ENCODE peak calls at places on chromosomes 5 and 9, in five cellular contexts. One of them, this sample, is unnamed.
A peak's percentile ranks its signal among the peaks of the same experiment; 100 is the strongest.

GRCh38 chr5:119949426-119949999 is 320.2 kb downstream of the FAM170A start:
- DNase-seq in dorsolateral prefrontal cortex: no peak
- DNase-seq in NB4: no peak
- DNase-seq in foreskin fibroblast: no peak
- DNase-seq in GM23248: no peak
- DNase-seq in this sample: no peak

GRCh38 chr9:121718063-121718462 is 66.6 kb downstream of the DAB2IP start:
- DNase-seq in dorsolateral prefrontal cortex: peak; percentile 83
- DNase-seq in NB4: peak; percentile 52
- DNase-seq in foreskin fibroblast: peak; percentile 76
- DNase-seq in GM23248: peak; percentile 86
- DNase-seq in this sample: no peak

GRCh38 chr9:36748322-36748899 is 175.7 kb downstream of the MELK start:
- DNase-seq in dorsolateral prefrontal cortex: no peak
- DNase-seq in NB4: peak; percentile 36
- DNase-seq in foreskin fibroblast: peak; percentile 26
- DNase-seq in GM23248: peak; percentile 68
- DNase-seq in this sample: peak; percentile 62

GRCh38 chr5:128378636-128379035 is 159.4 kb downstream of the FBN2 start:
- DNase-seq in dorsolateral prefrontal cortex: no peak
- DNase-seq in NB4: no peak
- DNase-seq in foreskin fibroblast: peak; percentile 3
- DNase-seq in GM23248: peak; percentile 4
- DNase-seq in this sample: no peak

GRCh38 chr5:142412581-142412980 is 87.8 kb upstream of the SPRY4 start:
- DNase-seq in dorsolateral prefrontal cortex: no peak
- DNase-seq in NB4: no peak
- DNase-seq in foreskin fibroblast: no peak
- DNase-seq in GM23248: no peak
- DNase-seq in this sample: no peak

GRCh38 chr5:146338774-146339714 is at the start of gene POU4F3:
- DNase-seq in dorsolateral prefrontal cortex: no peak
- DNase-seq in NB4: no peak
- DNase-seq in foreskin fibroblast: no peak
- DNase-seq in GM23248: no peak
- DNase-seq in this sample: no peak

GRCh38 chr5:127582723-127583370 is 65.4 kb downstream of the PRRC1 start:
- DNase-seq in dorsolateral prefrontal cortex: no peak
- DNase-seq in NB4: no peak
- DNase-seq in foreskin fibroblast: no peak
- DNase-seq in GM23248: no peak
- DNase-seq in this sample: no peak

GRCh38 chr9:21121079-21121478 is 20.6 kb downstream of the IFNW1 start:
- DNase-seq in dorsolateral prefrontal cortex: no peak
- DNase-seq in NB4: no peak
- DNase-seq in foreskin fibroblast: no peak
- DNase-seq in GM23248: no peak
- DNase-seq in this sample: no peak

GRCh38 chr9:82606761-82607382 is 456.1 kb downstream of the RASEF start:
- DNase-seq in dorsolateral prefrontal cortex: no peak
- DNase-seq in NB4: peak; percentile 62
- DNase-seq in foreskin fibroblast: peak; percentile 45
- DNase-seq in GM23248: peak; percentile 74
- DNase-seq in this sample: peak; percentile 90

GRCh38 chr9:128685022-128685332 is 4.0 kb upstream of the SET start:
- DNase-seq in dorsolateral prefrontal cortex: no peak
- DNase-seq in NB4: no peak
- DNase-seq in foreskin fibroblast: no peak
- DNase-seq in GM23248: no peak
- DNase-seq in this sample: no peak

GRCh38 chr5:142699105-142699720 is 13.3 kb upstream of the FGF1 start:
- DNase-seq in dorsolateral prefrontal cortex: peak; percentile 93
- DNase-seq in NB4: peak; percentile 88
- DNase-seq in foreskin fibroblast: peak; percentile 81
- DNase-seq in GM23248: peak; percentile 87
- DNase-seq in this sample: peak; percentile 93

GRCh38 chr9:90808890-90809685 is 7.5 kb downstream of the SYK start:
- DNase-seq in dorsolateral prefrontal cortex: no peak
- DNase-seq in NB4: peak; percentile 61
- DNase-seq in foreskin fibroblast: no peak
- DNase-seq in GM23248: no peak
- DNase-seq in this sample: no peak

GRCh38 chr5:154189819-154190651 is 498 bp upstream of the GALNT10 start:
- DNase-seq in dorsolateral prefrontal cortex: peak; percentile 81
- DNase-seq in NB4: peak; percentile 88
- DNase-seq in foreskin fibroblast: peak; percentile 78
- DNase-seq in GM23248: peak; percentile 93
- DNase-seq in this sample: peak; percentile 75

GRCh38 chr9:35285731-35286130 is 123.9 kb downstream of the UNC13B start:
- DNase-seq in dorsolateral prefrontal cortex: no peak
- DNase-seq in NB4: no peak
- DNase-seq in foreskin fibroblast: no peak
- DNase-seq in GM23248: no peak
- DNase-seq in this sample: peak; percentile 18

GRCh38 chr9:134492721-134493470 is 148.7 kb upstream of the COL5A1 start:
- DNase-seq in dorsolateral prefrontal cortex: peak; percentile 25
- DNase-seq in NB4: no peak
- DNase-seq in foreskin fibroblast: no peak
- DNase-seq in GM23248: no peak
- DNase-seq in this sample: no peak

GRCh38 chr5:14406554-14406849 is 175.1 kb upstream of the OTULINL start:
- DNase-seq in dorsolateral prefrontal cortex: no peak
- DNase-seq in NB4: no peak
- DNase-seq in foreskin fibroblast: peak; percentile 79
- DNase-seq in GM23248: peak; percentile 97
- DNase-seq in this sample: peak; percentile 91

GRCh38 chr9:21015122-21015815 is 16.2 kb downstream of the HACD4 start:
- DNase-seq in dorsolateral prefrontal cortex: no peak
- DNase-seq in NB4: no peak
- DNase-seq in foreskin fibroblast: no peak
- DNase-seq in GM23248: no peak
- DNase-seq in this sample: peak; percentile 70

GRCh38 chr9:72315510-72316287 is 49.3 kb downstream of the ZFAND5 start:
- DNase-seq in dorsolateral prefrontal cortex: no peak
- DNase-seq in NB4: peak; percentile 76
- DNase-seq in foreskin fibroblast: peak; percentile 56
- DNase-seq in GM23248: peak; percentile 74
- DNase-seq in this sample: peak; percentile 65

GRCh38 chr5:135073771-135074345 is 39.8 kb upstream of the PITX1 start:
- DNase-seq in dorsolateral prefrontal cortex: no peak
- DNase-seq in NB4: no peak
- DNase-seq in foreskin fibroblast: peak; percentile 5
- DNase-seq in GM23248: peak; percentile 43
- DNase-seq in this sample: no peak

GRCh38 chr5:34007116-34007674 is 655 bp downstream of the AMACR start:
- DNase-seq in dorsolateral prefrontal cortex: no peak
- DNase-seq in NB4: peak; percentile 15
- DNase-seq in foreskin fibroblast: peak; percentile 15
- DNase-seq in GM23248: peak; percentile 50
- DNase-seq in this sample: peak; percentile 22

GRCh38 chr5:101675510-101675909 is 620.6 kb downstream of the SLCO4C1 start:
- DNase-seq in dorsolateral prefrontal cortex: no peak
- DNase-seq in NB4: no peak
- DNase-seq in foreskin fibroblast: no peak
- DNase-seq in GM23248: no peak
- DNase-seq in this sample: no peak

GRCh38 chr9:589723-590122 is 251.8 kb upstream of the DMRT1 start:
- DNase-seq in dorsolateral prefrontal cortex: no peak
- DNase-seq in NB4: no peak
- DNase-seq in foreskin fibroblast: no peak
- DNase-seq in GM23248: peak; percentile 40
- DNase-seq in this sample: peak; percentile 90

GRCh38 chr5:168274416-168274815 is 17.0 kb upstream of the WWC1 start:
- DNase-seq in dorsolateral prefrontal cortex: no peak
- DNase-seq in NB4: no peak
- DNase-seq in foreskin fibroblast: no peak
- DNase-seq in GM23248: no peak
- DNase-seq in this sample: peak; percentile 22

GRCh38 chr5:125059255-125060050 is 313.0 kb upstream of the ZNF608 start:
- DNase-seq in dorsolateral prefrontal cortex: no peak
- DNase-seq in NB4: no peak
- DNase-seq in foreskin fibroblast: peak; percentile 43
- DNase-seq in GM23248: no peak
- DNase-seq in this sample: no peak

GRCh38 chr5:57442080-57442839 is 40.4 kb downstream of the ACTBL2 start:
- DNase-seq in dorsolateral prefrontal cortex: no peak
- DNase-seq in NB4: no peak
- DNase-seq in foreskin fibroblast: peak; percentile 92
- DNase-seq in GM23248: peak; percentile 96
- DNase-seq in this sample: peak; percentile 100

GRCh38 chr5:41637869-41638268 is 127.5 kb upstream of the PLCXD3 start:
- DNase-seq in dorsolateral prefrontal cortex: no peak
- DNase-seq in NB4: peak; percentile 6
- DNase-seq in foreskin fibroblast: no peak
- DNase-seq in GM23248: peak; percentile 31
- DNase-seq in this sample: no peak

GRCh38 chr9:101458955-101459631 is 23.5 kb upstream of the ALDOB start:
- DNase-seq in dorsolateral prefrontal cortex: no peak
- DNase-seq in NB4: peak; percentile 72
- DNase-seq in foreskin fibroblast: peak; percentile 56
- DNase-seq in GM23248: peak; percentile 80
- DNase-seq in this sample: peak; percentile 86

GRCh38 chr5:40383719-40384651 is 295.7 kb upstream of the PTGER4 start:
- DNase-seq in dorsolateral prefrontal cortex: no peak
- DNase-seq in NB4: no peak
- DNase-seq in foreskin fibroblast: no peak
- DNase-seq in GM23248: peak; percentile 75
- DNase-seq in this sample: peak; percentile 79

GRCh38 chr5:145629047-145629446 is 206.1 kb downstream of the PRELID2 start:
- DNase-seq in dorsolateral prefrontal cortex: no peak
- DNase-seq in NB4: no peak
- DNase-seq in foreskin fibroblast: no peak
- DNase-seq in GM23248: no peak
- DNase-seq in this sample: no peak

GRCh38 chr9:4879098-4879497 is 86.4 kb downstream of the RCL1 start:
- DNase-seq in dorsolateral prefrontal cortex: no peak
- DNase-seq in NB4: no peak
- DNase-seq in foreskin fibroblast: no peak
- DNase-seq in GM23248: no peak
- DNase-seq in this sample: no peak

GRCh38 chr5:147453901-147454814 is 55.7 kb downstream of the DPYSL3 start:
- DNase-seq in dorsolateral prefrontal cortex: peak; percentile 80
- DNase-seq in NB4: peak; percentile 62
- DNase-seq in foreskin fibroblast: peak; percentile 79
- DNase-seq in GM23248: peak; percentile 94
- DNase-seq in this sample: peak; percentile 91

GRCh38 chr5:97735209-97735608 is 552.2 kb upstream of the RIOK2 start:
- DNase-seq in dorsolateral prefrontal cortex: no peak
- DNase-seq in NB4: no peak
- DNase-seq in foreskin fibroblast: peak; percentile 83
- DNase-seq in GM23248: peak; percentile 78
- DNase-seq in this sample: peak; percentile 86

GRCh38 chr9:37559125-37559524 is 17.1 kb downstream of the FBXO10 start:
- DNase-seq in dorsolateral prefrontal cortex: no peak
- DNase-seq in NB4: no peak
- DNase-seq in foreskin fibroblast: no peak
- DNase-seq in GM23248: no peak
- DNase-seq in this sample: no peak

GRCh38 chr9:122076117-122076516 is 17.0 kb downstream of the TTLL11 start:
- DNase-seq in dorsolateral prefrontal cortex: no peak
- DNase-seq in NB4: no peak
- DNase-seq in foreskin fibroblast: no peak
- DNase-seq in GM23248: no peak
- DNase-seq in this sample: no peak

GRCh38 chr5:65213921-65214525 is 267.7 kb downstream of the ADAMTS6 start:
- DNase-seq in dorsolateral prefrontal cortex: no peak
- DNase-seq in NB4: peak; percentile 18
- DNase-seq in foreskin fibroblast: no peak
- DNase-seq in GM23248: peak; percentile 38
- DNase-seq in this sample: peak; percentile 48

GRCh38 chr5:169298193-169298592 is 2.7 kb downstream of the SLIT3 start:
- DNase-seq in dorsolateral prefrontal cortex: no peak
- DNase-seq in NB4: no peak
- DNase-seq in foreskin fibroblast: no peak
- DNase-seq in GM23248: peak; percentile 56
- DNase-seq in this sample: no peak

GRCh38 chr5:113178073-113178779 is 201.6 kb downstream of the DCP2 start:
- DNase-seq in dorsolateral prefrontal cortex: no peak
- DNase-seq in NB4: no peak
- DNase-seq in foreskin fibroblast: no peak
- DNase-seq in GM23248: no peak
- DNase-seq in this sample: no peak

GRCh38 chr9:1939926-1940368 is 75.2 kb upstream of the SMARCA2 start:
- DNase-seq in dorsolateral prefrontal cortex: no peak
- DNase-seq in NB4: peak; percentile 51
- DNase-seq in foreskin fibroblast: no peak
- DNase-seq in GM23248: peak; percentile 38
- DNase-seq in this sample: peak; percentile 8
- H3K4me3 ChIP-seq in dorsolateral prefrontal cortex: no peak overlapping the region
- H3K4me3 ChIP-seq in NB4: no peak overlapping the region
- H3K4me3 ChIP-seq in foreskin fibroblast: no peak overlapping the region
- H3K4me3 ChIP-seq in GM23248: no peak overlapping the region
- H3K4me3 ChIP-seq in this sample: no peak overlapping the region

GRCh38 chr5:72452515-72453259 is 54.5 kb downstream of the ZNF366 start:
- DNase-seq in dorsolateral prefrontal cortex: no peak
- DNase-seq in NB4: no peak
- DNase-seq in foreskin fibroblast: peak; percentile 88
- DNase-seq in GM23248: peak; percentile 77
- DNase-seq in this sample: peak; percentile 100
- H3K4me3 ChIP-seq in dorsolateral prefrontal cortex: no peak overlapping the region
- H3K4me3 ChIP-seq in NB4: no peak overlapping the region
- H3K4me3 ChIP-seq in foreskin fibroblast: peak overlapping the region; percentile 14
- H3K4me3 ChIP-seq in GM23248: peak overlapping the region; percentile 39
- H3K4me3 ChIP-seq in this sample: no peak overlapping the region

GRCh38 chr5:2698581-2698980 is 52.9 kb downstream of the IRX2 start:
- DNase-seq in dorsolateral prefrontal cortex: no peak
- DNase-seq in NB4: no peak
- DNase-seq in foreskin fibroblast: no peak
- DNase-seq in GM23248: no peak
- DNase-seq in this sample: no peak
- H3K4me3 ChIP-seq in dorsolateral prefrontal cortex: no peak overlapping the region
- H3K4me3 ChIP-seq in NB4: no peak overlapping the region
- H3K4me3 ChIP-seq in foreskin fibroblast: no peak overlapping the region
- H3K4me3 ChIP-seq in GM23248: no peak overlapping the region
- H3K4me3 ChIP-seq in this sample: no peak overlapping the region

DNA sequence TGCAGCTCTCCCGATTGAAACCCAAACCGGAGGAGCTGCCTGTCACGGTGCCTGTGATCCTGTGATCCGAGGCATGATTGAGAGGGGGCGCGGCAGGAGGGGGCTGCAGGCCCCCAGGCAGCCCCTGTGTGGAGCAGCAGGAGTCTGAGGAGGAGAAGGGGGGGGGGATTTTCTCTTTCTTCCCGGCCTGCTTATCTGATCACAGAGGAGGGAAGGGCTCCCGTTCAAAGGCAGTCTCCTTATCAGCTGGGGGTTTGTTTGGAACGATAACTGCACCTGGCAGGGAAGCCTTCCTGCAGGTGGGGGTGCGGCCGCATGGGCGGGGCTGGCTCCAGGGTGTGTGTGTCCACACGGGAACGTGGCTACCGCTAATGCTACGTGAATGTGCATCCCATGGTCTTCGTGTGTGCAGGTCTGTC is 38.4 kb downstream of the LMX1B start:
- DNase-seq in dorsolateral prefrontal cortex: no peak
- DNase-seq in NB4: no peak
- DNase-seq in foreskin fibroblast: no peak
- DNase-seq in GM23248: no peak
- DNase-seq in this sample: no peak
- H3K4me3 ChIP-seq in dorsolateral prefrontal cortex: no peak overlapping the region
- H3K4me3 ChIP-seq in NB4: no peak overlapping the region
- H3K4me3 ChIP-seq in foreskin fibroblast: no peak overlapping the region
- H3K4me3 ChIP-seq in GM23248: no peak overlapping the region
- H3K4me3 ChIP-seq in this sample: no peak overlapping the region